ENCODE peak calls at places on chromosomes 5 and 9, in five cellular contexts. I, F, B, M and W are unnamed samples.

GRCh38 chr5:31470608-31471007 is 61.3 kb downstream of the DROSHA start:
- DNase-seq in F (no peak), M (no peak), B (no peak), I (no peak), W (no peak)

GRCh38 chr9:93197670-93198069 is 13.7 kb downstream of the WNK2 start:
- DNase-seq in B (no peak), I (no peak), M (no peak), F (no peak), W (no peak)

GRCh38 chr5:111830333-111830732 is 73.3 kb upstream of the NREP start:
- DNase-seq in M (no peak), I (no peak), B (no peak), F (no peak), W (peak; percentile 71)

GRCh38 chr5:139271201-139272027 is 22.1 kb upstream of the MATR3 start:
- DNase-seq in B (no peak), M (no peak), F (no peak), I (no peak), W (no peak)

GRCh38 chr9:135968601-135969000 is 7.4 kb upstream of the UBAC1 start:
- DNase-seq in F (no peak), B (no peak), I (no peak), M (no peak), W (no peak)

GRCh38 chr5:60583598-60583997 is 116.4 kb downstream of the DEPDC1B start:
- DNase-seq in F (no peak), I (no peak), B (peak; percentile 29), M (no peak), W (no peak)

GRCh38 chr9:81832571-81833285 is 95.5 kb upstream of the SPATA31D4 start:
- DNase-seq in M (no peak), F (no peak), B (no peak), I (no peak), W (no peak)

GRCh38 chr5:64690417-64691151 is at the start of gene SHISAL2B:
- DNase-seq in M (no peak), B (no peak), I (peak; percentile 89), F (peak; percentile 34), W (peak; percentile 2)

GRCh38 chr5:35990524-35990923 is 666 bp downstream of the UGT3A1 start:
- DNase-seq in F (no peak), I (no peak), M (no peak), B (no peak), W (no peak)

GRCh38 chr9:128891354-128892222 is 9.7 kb downstream of the LRRC8A start:
- DNase-seq in B (no peak), I (no peak), F (no peak), M (no peak), W (no peak)

GRCh38 chr5:67510204-67510603 is 313.6 kb upstream of the CD180 start:
- DNase-seq in I (no peak), B (no peak), M (no peak), F (no peak), W (no peak)

GRCh38 chr9:118609355-118610044 is 759.7 kb downstream of the BRINP1 start:
- DNase-seq in M (no peak), B (no peak), I (no peak), F (no peak), W (peak; percentile 43)

GRCh38 chr9:121454972-121455371 is 44.7 kb downstream of the GGTA1 start:
- DNase-seq in M (no peak), B (no peak), I (no peak), F (no peak), W (no peak)

GRCh38 chr9:97704327-97704677 is 7.2 kb upstream of the XPA start:
- DNase-seq in I (no peak), B (no peak), F (no peak), M (no peak), W (no peak)

GRCh38 chr5:118407958-118408357 is 580.4 kb downstream of the DTWD2 start:
- DNase-seq in M (no peak), I (no peak), F (no peak), B (no peak), W (no peak)

GRCh38 chr5:23419115-23419514 is 88.3 kb upstream of the PRDM9 start:
- DNase-seq in F (no peak), B (no peak), I (peak; percentile 11), M (no peak), W (no peak)

GRCh38 chr5:179379321-179379890 is 34.1 kb upstream of the ADAMTS2 start:
- DNase-seq in B (no peak), M (no peak), F (no peak), I (no peak), W (no peak)

GRCh38 chr5:180079702-180080466 is 8.3 kb upstream of the RNF130 start:
- DNase-seq in M (no peak), F (no peak), B (no peak), I (no peak), W (no peak)

GRCh38 chr5:175889910-175890684 is 18.7 kb downstream of the CPLX2 start:
- DNase-seq in M (no peak), I (peak; percentile 38), B (no peak), F (no peak), W (no peak)

GRCh38 chr9:90767523-90768100 is 34.0 kb upstream of the SYK start:
- DNase-seq in B (no peak), I (no peak), F (no peak), M (no peak), W (no peak)

GRCh38 chr5:177498013-177498847 is 826 bp upstream of the PDLIM7 start:
- DNase-seq in B (peak; percentile 44), F (no peak), I (peak; percentile 14), M (no peak), W (no peak)

GRCh38 chr9:121717141-121717749 is 65.8 kb downstream of the DAB2IP start:
- DNase-seq in F (no peak), B (no peak), M (no peak), I (no peak), W (no peak)

GRCh38 chr5:170067152-170067551 is 38.5 kb upstream of the FOXI1 start:
- DNase-seq in I (no peak), M (no peak), F (no peak), B (peak; percentile 42), W (no peak)

GRCh38 chr9:136947955-136948510 is 3.0 kb downstream of the C8G start:
- DNase-seq in B (peak; percentile 52), M (no peak), I (peak; percentile 30), F (peak; percentile 49), W (no peak)

GRCh38 chr9:16867571-16868311 is 2.7 kb downstream of the BNC2 start:
- DNase-seq in F (no peak), I (no peak), M (no peak), B (no peak), W (no peak)

GRCh38 chr5:176736271-176736965 is 73.9 kb upstream of the UNC5A start:
- DNase-seq in I (no peak), F (no peak), M (no peak), B (no peak), W (no peak)

GRCh38 chr5:140041492-140042421 is 1.3 kb downstream of the NRG2 start:
- DNase-seq in F (peak; percentile 23), I (peak; percentile 5), M (no peak), B (peak; percentile 49), W (peak; percentile 66)

GRCh38 chr9:8726692-8727091 is 927.1 kb upstream of the DMAC1 start:
- DNase-seq in I (no peak), F (no peak), M (no peak), B (no peak), W (no peak)

GRCh38 chr5:141961466-141961865 is 3.5 kb upstream of the PCDH12 start:
- DNase-seq in B (no peak), I (no peak), F (no peak), M (no peak), W (no peak)